ENCODE peak calls at places on chromosomes 13 and 19, in seven cellular contexts. P is Peyer's patch, Z is HepG2, A is tibial artery, S is adipocyte, J is mucosa of descending colon, V is HAP-1. I is an unnamed sample.
A peak's percentile ranks its signal among the peaks of the same experiment; 100 is the strongest.

GRCh38 chr19:57558525-57558924 is 1.1 kb downstream of the ZNF550 start:
- DNase-seq in V (no peak), Z (peak; percentile 18), S (peak; percentile 57), J (no peak), P (no peak), A (no peak), I (no peak)

GRCh38 chr19:18538115-18538514 is 5.3 kb downstream of the FKBP8 start:
- DNase-seq in Z (no peak), S (no peak), J (no peak), P (no peak), A (no peak), V (no peak), I (no peak)

GRCh38 chr13:46569471-46569870 is 16.5 kb downstream of the LRCH1 start:
- DNase-seq in A (no peak), V (no peak), J (no peak), P (no peak), Z (no peak), S (no peak), I (no peak)

GRCh38 chr19:35449347-35450043 is 1.4 kb downstream of the FFAR2 start:
- DNase-seq in A (no peak), S (no peak), J (no peak), P (no peak), V (no peak), Z (no peak), I (no peak)

GRCh38 chr19:46890423-46891170 is 29.8 kb downstream of the ARHGAP35 start:
- DNase-seq in Z (peak; percentile 99), S (peak; percentile 95), P (no peak), A (no peak), V (no peak), J (no peak), I (no peak)

GRCh38 chr19:2157452-2157851 is 6.1 kb upstream of the AP3D1 start:
- DNase-seq in Z (no peak), V (no peak), P (no peak), A (no peak), J (no peak), S (no peak), I (no peak)

GRCh38 chr13:46896346-46897138 is at the start of gene HTR2A:
- DNase-seq in J (no peak), S (peak; percentile 53), A (no peak), P (peak; percentile 17), Z (no peak), V (no peak), I (no peak)

GRCh38 chr13:34611678-34612077 is 330.4 kb upstream of the NBEA start:
- DNase-seq in J (no peak), A (no peak), S (peak; percentile 78), Z (no peak), P (no peak), V (no peak), I (no peak)

GRCh38 chr13:109271061-109271460 is 515.3 kb downstream of the IRS2 start:
- DNase-seq in P (no peak), V (no peak), Z (no peak), A (no peak), J (no peak), S (no peak), I (no peak)

GRCh38 chr19:16369664-16370576 is 45.3 kb downstream of the KLF2 start:
- DNase-seq in J (no peak), Z (no peak), V (no peak), P (no peak), S (no peak), A (no peak), I (no peak)

GRCh38 chr19:58054792-58055482 is 4.1 kb upstream of the ZNF135 start:
- DNase-seq in S (peak; percentile 15), P (no peak), Z (no peak), J (no peak), V (no peak), A (no peak), I (no peak)

GRCh38 chr19:46529622-46530451 is 34.2 kb upstream of the PNMA8B start:
- DNase-seq in Z (peak; percentile 46), P (peak; percentile 55), V (peak; percentile 71), A (peak; percentile 78), S (peak; percentile 86), J (peak; percentile 79), I (no peak)

GRCh38 chr19:12749938-12750521 is 1.6 kb upstream of the BEST2 start:
- DNase-seq in A (no peak), J (peak; percentile 68), S (peak; percentile 41), Z (no peak), P (no peak), V (no peak), I (no peak)

GRCh38 chr19:29544656-29545360 is 19.0 kb downstream of the VSTM2B start:
- DNase-seq in A (peak; percentile 24), P (no peak), Z (no peak), S (no peak), J (no peak), V (no peak), I (peak; percentile 75)

GRCh38 chr13:63948045-63948444 is 2532.4 kb upstream of the PCDH20 start:
- DNase-seq in Z (peak; percentile 40), J (no peak), V (no peak), A (no peak), P (no peak), S (peak; percentile 14), I (no peak)

GRCh38 chr19:19602136-19602712 is 16.3 kb downstream of the PBX4 start:
- DNase-seq in V (no peak), S (no peak), A (no peak), P (no peak), J (no peak), Z (peak; percentile 40), I (no peak)

GRCh38 chr19:6393074-6393981 is at the start of gene GTF2F1:
- DNase-seq in A (peak; percentile 96), S (peak; percentile 99), P (peak; percentile 93), Z (peak; percentile 89), V (peak; percentile 92), J (peak; percentile 94), I (peak; percentile 96)

GRCh38 chr19:55273978-55274707 is 5.8 kb downstream of the HSPBP1 start:
- DNase-seq in S (no peak), J (no peak), P (no peak), Z (no peak), V (no peak), A (no peak), I (no peak)

GRCh38 chr19:34508540-34508939 is 27.0 kb downstream of the WTIP start:
- DNase-seq in J (no peak), S (no peak), A (no peak), P (no peak), Z (no peak), V (no peak), I (no peak)

GRCh38 chr13:112861876-112862615 is 107.0 kb upstream of the MCF2L start:
- DNase-seq in S (no peak), A (no peak), V (no peak), Z (no peak), J (no peak), P (no peak), I (peak; percentile 49)

GRCh38 chr19:2261438-2262172 is 5.4 kb upstream of the JSRP1 start:
- DNase-seq in S (peak; percentile 35), Z (no peak), P (peak; percentile 54), J (peak; percentile 74), V (no peak), A (no peak), I (no peak)

GRCh38 chr19:18862976-18863842 is 31.4 kb downstream of the UPF1 start:
- DNase-seq in Z (no peak), V (no peak), S (no peak), P (no peak), A (no peak), J (no peak), I (no peak)

GRCh38 chr19:49224856-49225255 is 67.3 kb downstream of the TRPM4 start:
- DNase-seq in S (peak; percentile 49), V (peak; percentile 56), P (no peak), Z (peak; percentile 55), A (no peak), J (peak; percentile 82), I (no peak)

GRCh38 chr13:77235456-77236022 is 91.4 kb downstream of the MYCBP2 start:
- DNase-seq in V (no peak), P (no peak), S (no peak), A (no peak), J (no peak), Z (no peak), I (no peak)
- H3K9me3 ChIP-seq in V (no peaks in the 10 kb centered on the region), P (no peaks in the 10 kb centered on the region), S (no peaks in the 10 kb centered on the region), A (no peaks in the 10 kb centered on the region), J (no peaks in the 10 kb centered on the region), Z (no peaks in the 10 kb centered on the region), I (no peaks in the 10 kb centered on the region)

GRCh38 chr13:25899952-25900351 is 151.9 kb downstream of the SHISA2 start:
- DNase-seq in A (no peak), V (no peak), Z (no peak), J (no peak), P (no peak), S (no peak), I (no peak)
- H3K9me3 ChIP-seq in A (no peaks in the 10 kb centered on the region), V (no peaks in the 10 kb centered on the region), Z (no peaks in the 10 kb centered on the region), J (no peaks in the 10 kb centered on the region), P (no peaks in the 10 kb centered on the region), S (no peaks in the 10 kb centered on the region), I (no peaks in the 10 kb centered on the region)

DNA sequence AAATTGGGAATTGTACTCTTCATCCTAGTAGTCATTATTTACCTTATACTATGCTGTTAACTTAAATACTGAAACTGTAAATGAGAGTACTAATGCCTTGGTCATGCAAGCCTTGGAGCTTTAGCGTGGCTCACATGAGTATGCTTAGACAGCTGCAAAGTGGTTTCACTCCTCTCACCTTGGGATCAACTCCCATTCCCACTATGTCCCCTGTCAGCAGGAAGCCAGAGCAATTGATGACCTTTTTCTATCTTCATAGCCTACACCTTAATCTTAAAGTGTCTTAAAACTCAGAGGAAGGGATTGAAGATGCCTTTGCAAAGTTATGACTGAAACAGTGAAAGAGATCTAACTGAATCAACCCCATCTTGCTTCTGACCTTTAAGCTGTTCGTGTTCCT is 33.2 kb upstream of the CEACAM8 start:
- DNase-seq in A (no peak), S (no peak), J (no peak), Z (no peak), P (no peak), V (no peak), I (no peak)
- H3K9me3 ChIP-seq in A (no peaks in the 10 kb centered on the region), S (peaks cover 11% of the 10 kb centered on the region), J (no peaks in the 10 kb centered on the region), Z (no peaks in the 10 kb centered on the region), P (no peaks in the 10 kb centered on the region), V (no peaks in the 10 kb centered on the region), I (no peaks in the 10 kb centered on the region)

GRCh38 chr13:19061278-19061677 is 120.3 kb downstream of the TUBA3C start:
- DNase-seq in J (no peak), P (no peak), Z (no peak), V (no peak), A (no peak), S (no peak), I (no peak)
- H3K9me3 ChIP-seq in J (peaks cover 89% of the 10 kb centered on the region), P (peaks cover 4% of the 10 kb centered on the region), Z (peaks cover 17% of the 10 kb centered on the region), V (peaks cover 6% of the 10 kb centered on the region), A (peaks cover 3% of the 10 kb centered on the region), S (peaks cover 8% of the 10 kb centered on the region), I (peaks cover 24% of the 10 kb centered on the region)

DNA sequence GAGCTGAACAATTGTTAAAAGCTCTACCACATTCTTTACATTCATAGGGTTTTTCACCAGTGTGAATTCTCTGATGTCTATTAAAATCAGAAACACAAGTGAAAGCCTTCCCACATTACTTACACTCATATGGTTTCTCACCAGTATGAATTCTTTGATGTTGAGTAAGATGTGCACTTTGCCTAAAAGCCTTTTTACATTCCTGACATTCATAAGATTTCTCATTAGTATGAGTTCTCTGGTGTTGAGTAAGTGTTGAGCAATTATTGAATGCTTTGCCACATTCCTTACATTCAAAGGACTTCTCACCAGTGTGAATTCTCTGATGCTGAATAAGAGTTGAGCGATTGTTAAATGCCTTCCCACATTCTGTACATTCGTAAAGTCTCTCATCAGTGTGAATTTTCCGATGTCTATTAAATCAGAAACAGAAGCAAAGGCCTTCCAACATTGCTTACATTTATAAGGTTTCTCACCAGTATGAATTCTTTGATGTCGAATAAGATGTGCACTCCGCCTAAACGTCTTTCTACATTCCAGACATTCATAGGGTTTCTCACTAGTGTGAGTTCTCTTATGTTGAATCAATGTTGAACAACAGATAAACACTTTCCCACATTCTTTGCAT is 14.2 kb upstream of the ZFP30 start:
- DNase-seq in J (no peak), S (no peak), Z (no peak), A (no peak), P (no peak), V (no peak), I (no peak)
- H3K9me3 ChIP-seq in J (peaks cover 94% of the 10 kb centered on the region), S (peaks cover 91% of the 10 kb centered on the region), Z (peaks cover 96% of the 10 kb centered on the region), A (peaks cover 88% of the 10 kb centered on the region), P (peaks cover 74% of the 10 kb centered on the region), V (peaks cover 6% of the 10 kb centered on the region), I (peaks cover 62% of the 10 kb centered on the region)